ENCODE peak calls at places on chromosomes 4 and X, in ten cellular contexts. H is HFFc6, T is astrocyte of the spinal cord, W is brain microvascular endothelial cell, J is neural crest cell, V is fibroblast of mammary gland, L is AG10803, M is neural progenitor cell, S is epithelial cell of esophagus, R is lower lobe of right lung. U is an unnamed sample.

GRCh38 chr4:128288689-128289106 is 1.1 kb upstream of the PGRMC2 start:
- DNase-seq in T (peak), W (peak), M (peak), S (peak), R (no peak), H (no peak), L (peak), V (peak), J (no peak), U (no peak)

GRCh38 chrX:107549504-107549903 is 78.8 kb upstream of the PRPS1 start:
- DNase-seq in L (no peak), W (no peak), S (no peak), T (no peak), J (no peak), M (no peak), V (no peak), H (no peak), R (no peak), U (no peak)

GRCh38 chrX:154717824-154718223 is 33.1 kb downstream of the GAB3 start:
- DNase-seq in S (no peak), T (peak), M (no peak), V (peak), R (no peak), H (no peak), J (no peak), W (peak), L (peak), U (no peak)

GRCh38 chrX:12153741-12154140 is 15.5 kb downstream of the FRMPD4 start:
- DNase-seq in L (no peak), J (no peak), M (no peak), H (no peak), S (no peak), W (no peak), R (no peak), T (no peak), V (no peak), U (no peak)

GRCh38 chr4:36333303-36333877 is 52.0 kb downstream of the DTHD1 start:
- DNase-seq in R (no peak), T (no peak), L (no peak), V (no peak), H (no peak), J (no peak), W (no peak), M (no peak), S (no peak), U (no peak)

GRCh38 chrX:154714925-154715324 is 36.0 kb downstream of the GAB3 start:
- DNase-seq in H (peak), R (no peak), T (peak), J (peak), L (peak), V (peak), W (peak), M (peak), S (peak), U (no peak)

GRCh38 chr4:144449623-144450022 is 196.3 kb upstream of the HHIP start:
- DNase-seq in M (no peak), V (peak), T (no peak), W (no peak), J (no peak), S (peak), H (no peak), R (no peak), L (peak), U (no peak)

GRCh38 chrX:65532016-65532415 is 2.6 kb downstream of the LAS1L start:
- DNase-seq in T (no peak), H (no peak), V (peak), S (peak), J (no peak), M (no peak), L (no peak), R (no peak), W (no peak), U (no peak)

GRCh38 chr4:48484494-48485168 is 1.5 kb downstream of the SLC10A4 start:
- DNase-seq in H (no peak), T (no peak), V (no peak), W (no peak), J (no peak), L (no peak), M (no peak), R (no peak), S (no peak), U (no peak)

GRCh38 chrX:1657367-1658082 is 42.7 kb downstream of the ASMT start:
- DNase-seq in J (no peak), T (peak), M (peak), R (no peak), S (peak), L (peak), V (peak), W (no peak), H (peak), U (no peak)

GRCh38 chr4:102196221-102196620 is 149.1 kb downstream of the SLC39A8 start:
- DNase-seq in H (no peak), L (peak), T (peak), M (peak), S (peak), V (peak), W (peak), R (no peak), J (no peak), U (no peak)

GRCh38 chr4:53943345-53944085 is 120.9 kb downstream of the CHIC2 start:
- DNase-seq in T (peak), R (no peak), M (no peak), H (peak), S (peak), W (peak), L (peak), J (no peak), V (peak), U (no peak)

GRCh38 chr4:184444953-184445309 is 29.4 kb downstream of the IRF2 start:
- DNase-seq in H (no peak), W (no peak), S (no peak), V (no peak), M (no peak), R (peak), L (no peak), J (no peak), T (no peak), U (peak)

GRCh38 chrX:21740329-21741274 is 17.3 kb downstream of the SMPX start:
- DNase-seq in M (peak), W (peak), H (no peak), J (no peak), R (no peak), T (peak), V (peak), L (no peak), S (no peak), U (no peak)

GRCh38 chrX:25873196-25873595 is 264.9 kb upstream of the MAGEB18 start:
- DNase-seq in W (no peak), T (no peak), M (no peak), V (peak), S (peak), R (no peak), J (no peak), L (peak), H (no peak), U (no peak)

GRCh38 chr4:3233391-3234071 is 15.4 kb upstream of the MSANTD1 start:
- DNase-seq in S (peak), W (peak), V (peak), H (no peak), T (no peak), L (peak), R (no peak), M (no peak), J (no peak), U (no peak)

GRCh38 chrX:136097871-136098805 is 49.2 kb upstream of the FHL1 start:
- DNase-seq in M (no peak), R (no peak), J (no peak), V (no peak), W (no peak), T (no peak), H (no peak), L (no peak), S (no peak), U (no peak)

GRCh38 chr4:134345249-134345648 is 143.7 kb upstream of the PABPC4L start:
- DNase-seq in M (no peak), T (no peak), L (no peak), H (no peak), J (no peak), S (peak), R (no peak), W (no peak), V (no peak), U (no peak)

GRCh38 chr4:173511787-173512361 is 18.2 kb downstream of the HAND2 start:
- DNase-seq in L (no peak), H (no peak), R (no peak), V (no peak), J (no peak), S (no peak), T (no peak), W (no peak), M (no peak), U (no peak)

GRCh38 chr4:99615210-99615834 is 40.7 kb downstream of the MTTP start:
- DNase-seq in H (no peak), T (no peak), V (no peak), R (no peak), L (no peak), S (no peak), W (no peak), J (no peak), M (no peak), U (no peak)
- TF ChIP-seq CTCF in H (no peak), T (no peak), V (no peak), R (no peak), L (no peak), S (no peak), W (no peak), J (no peak), M (no peak), U (no peak)

DNA sequence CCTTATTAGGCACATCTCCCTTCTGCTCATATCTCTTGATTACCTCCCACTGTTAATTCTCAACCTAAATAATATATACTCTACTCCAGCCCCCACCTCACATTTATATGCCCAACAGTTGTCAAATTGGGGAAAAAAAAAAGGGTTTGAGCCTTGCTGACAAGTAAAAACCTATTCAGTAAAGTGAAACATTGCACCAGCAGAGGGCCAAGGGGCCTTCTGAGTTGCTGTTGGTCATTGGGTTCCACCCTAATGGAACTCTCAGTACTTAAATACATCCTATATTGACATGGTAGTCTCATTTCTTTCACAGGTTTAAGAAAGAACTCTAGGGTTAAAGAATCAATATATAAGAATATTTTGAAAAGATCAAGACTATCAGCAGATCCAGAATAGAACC is 362.2 kb downstream of the SMARCA1 start:
- DNase-seq in J (no peak), H (no peak), T (no peak), M (no peak), R (no peak), L (no peak), V (no peak), S (no peak), W (no peak), U (no peak)
- TF ChIP-seq CTCF in J (peak), H (no peak), T (no peak), M (peak), R (no peak), L (no peak), V (no peak), S (no peak), W (no peak), U (no peak)

GRCh38 chr4:43776371-43776770 is 672.2 kb downstream of the KCTD8 start:
- DNase-seq in V (peak), M (no peak), W (no peak), L (no peak), T (peak), J (no peak), R (no peak), S (peak), H (no peak), U (no peak)
- TF ChIP-seq CTCF in V (peak), M (peak), W (peak), L (no peak), T (peak), J (peak), R (no peak), S (peak), H (peak), U (no peak)

DNA sequence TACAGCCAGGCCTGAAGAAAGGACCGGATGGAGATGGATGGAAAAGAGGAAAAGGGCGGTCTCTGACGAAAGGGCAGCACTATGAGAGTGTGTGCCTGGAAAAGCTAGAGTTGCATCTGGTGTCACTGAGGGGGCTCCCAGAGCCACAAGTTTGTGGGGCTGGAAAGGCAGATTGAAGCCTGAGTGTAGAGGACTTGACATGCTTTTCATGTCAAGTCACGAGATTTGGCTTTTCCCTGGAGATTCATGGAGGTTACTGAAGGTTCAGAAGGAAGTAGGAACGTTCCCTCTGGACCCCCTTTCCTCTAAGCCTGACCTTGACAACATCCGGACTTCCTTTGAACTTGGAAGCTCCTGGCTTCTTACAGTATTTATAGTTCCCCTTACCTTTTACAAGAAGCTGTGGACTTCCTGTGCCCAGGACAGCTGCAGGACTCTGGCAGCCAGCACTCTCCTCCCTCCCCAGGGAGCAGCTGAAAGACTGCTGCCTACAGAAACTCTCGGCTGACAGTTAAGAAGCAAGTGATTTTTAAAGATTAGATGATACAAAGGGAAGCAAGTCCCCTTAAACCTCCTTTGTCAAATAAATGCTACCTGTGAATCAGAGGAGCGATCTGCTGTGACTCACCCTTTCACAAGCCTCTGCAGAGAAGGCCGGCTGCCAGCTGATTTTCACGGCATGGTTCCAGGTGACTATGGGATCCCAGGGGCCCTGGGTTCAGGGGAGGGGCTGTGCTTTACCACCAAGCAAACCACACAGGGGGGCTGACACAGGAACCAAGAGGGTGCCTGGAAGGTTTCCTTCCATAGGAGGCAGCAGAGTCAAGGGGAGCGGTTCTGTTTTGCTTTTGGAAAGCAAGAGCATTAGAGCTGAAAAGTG is 72.9 kb upstream of the STIM2 start:
- DNase-seq in H (peak), R (no peak), V (peak), L (peak), T (peak), S (peak), W (peak), J (no peak), M (peak), U (no peak)
- TF ChIP-seq CTCF in H (peak), R (peak), V (peak), L (peak), T (peak), S (peak), W (peak), J (no peak), M (peak), U (peak)

GRCh38 chr4:21507439-21507838 is 441.1 kb downstream of the KCNIP4 start:
- DNase-seq in H (peak), T (peak), W (peak), M (peak), V (peak), S (peak), L (no peak), R (no peak), J (no peak), U (no peak)
- TF ChIP-seq CTCF in H (peak), T (peak), W (peak), M (peak), V (peak), S (peak), L (no peak), R (no peak), J (peak), U (no peak)

GRCh38 chr4:4899202-4899925 is 39.9 kb downstream of the MSX1 start:
- DNase-seq in R (no peak), H (no peak), T (no peak), S (no peak), V (no peak), J (no peak), L (no peak), W (no peak), M (no peak), U (no peak)

DNA sequence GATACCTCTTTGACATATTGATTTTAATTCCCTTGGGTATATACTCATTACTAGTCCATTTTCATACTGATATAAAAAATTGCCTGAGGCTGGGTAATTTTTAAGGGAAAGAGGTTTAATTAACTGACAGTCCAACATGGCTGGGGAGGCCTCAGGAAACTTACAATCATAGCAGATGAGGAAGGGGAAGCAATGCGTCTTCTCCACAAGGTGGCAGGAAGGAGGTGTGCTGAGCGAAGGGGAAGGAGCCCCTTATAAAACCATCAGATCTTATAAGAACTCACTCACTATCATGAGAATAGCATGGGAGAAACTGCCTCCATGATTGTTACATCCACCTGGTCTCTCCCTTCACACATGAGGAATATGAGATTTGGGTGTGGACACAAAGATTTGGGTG is 42.4 kb downstream of the MSX1 start:
- DNase-seq in T (no peak), H (no peak), S (no peak), V (no peak), R (no peak), L (no peak), M (peak), J (no peak), W (no peak), U (no peak)
- TF ChIP-seq CTCF in T (no peak), H (no peak), S (no peak), V (peak), R (no peak), L (no peak), M (peak), J (peak), W (peak), U (no peak)

DNA sequence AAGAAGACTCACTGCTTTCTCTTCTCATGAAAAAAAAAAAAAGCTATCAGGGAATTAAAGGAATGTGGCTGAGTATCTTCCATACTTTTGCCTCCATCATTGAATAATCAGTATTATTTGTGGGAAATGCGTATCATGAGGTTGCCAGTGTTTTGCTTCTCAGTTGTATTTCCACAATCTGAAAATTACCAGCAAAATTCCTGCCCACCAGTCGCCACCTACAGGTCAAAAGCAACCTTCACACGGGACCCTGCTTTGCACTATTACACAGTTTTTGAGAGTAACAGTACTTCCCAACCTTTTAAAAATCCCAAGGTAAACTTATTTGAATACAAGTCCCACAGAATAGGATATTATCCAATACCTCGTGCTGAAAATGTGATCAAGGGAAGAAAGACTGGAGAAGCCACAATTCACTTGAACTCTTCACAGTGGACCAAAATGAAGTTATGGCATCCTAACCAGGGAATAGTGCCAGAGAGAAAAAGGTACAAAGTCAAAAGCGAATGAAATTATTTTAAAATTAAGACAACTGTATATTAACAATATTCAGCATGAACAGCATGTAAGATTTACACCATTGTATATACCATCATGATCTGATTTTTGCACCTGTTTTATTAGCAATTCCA is 30.4 kb downstream of the PGRMC1 start:
- DNase-seq in J (peak), H (peak), W (peak), T (peak), L (peak), M (peak), V (peak), S (peak), R (no peak), U (no peak)
- TF ChIP-seq CTCF in J (peak), H (peak), W (peak), T (peak), L (peak), M (peak), V (peak), S (peak), R (peak), U (peak)

DNA sequence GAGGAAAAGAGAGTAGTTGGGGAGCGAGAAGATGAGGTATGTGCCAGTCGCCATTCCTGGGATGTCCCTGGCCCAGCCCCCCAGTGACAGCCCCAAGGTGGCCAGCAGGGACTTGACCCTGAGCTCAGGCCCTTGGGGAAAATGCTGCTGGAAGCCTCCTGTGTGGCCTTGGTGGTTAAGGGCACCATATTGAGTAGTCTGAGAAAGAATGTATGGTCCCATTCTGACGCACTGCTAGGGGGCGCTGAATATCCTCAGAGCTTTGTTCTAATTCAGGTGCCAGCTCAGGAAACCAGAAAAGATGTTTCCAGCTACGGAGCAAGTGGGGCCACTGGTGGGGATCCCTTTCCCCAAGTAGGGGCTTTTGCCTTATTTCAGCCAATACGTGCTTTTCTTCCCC is 14.0 kb upstream of the UBA6 start:
- DNase-seq in W (no peak), L (no peak), T (no peak), S (no peak), V (no peak), H (no peak), R (no peak), J (no peak), M (no peak), U (no peak)
- TF ChIP-seq CTCF in W (no peak), L (no peak), T (no peak), S (no peak), V (no peak), H (peak), R (no peak), J (no peak), M (peak), U (no peak)